ENCODE peak calls at places on chromosomes 16 and 17, in seven cellular contexts. A is IMR-90, L is mesendoderm, H is H9, E is neuronal stem cell, N is H1, V is trophoblast cell. I is an unnamed sample.

GRCh38 chr17:48646183-48647102 is 20.3 kb upstream of the HOXB9 start:
- DNase-seq in A (no peak), L (peak), H (peak), E (no peak), N (peak), V (no peak), I (peak)

GRCh38 chr17:27889711-27890251 is 3.4 kb downstream of the LYRM9 start:
- DNase-seq in A (no peak), L (no peak), H (no peak), E (no peak), N (no peak), V (no peak), I (no peak)

GRCh38 chr17:77436058-77436442 is 295.3 kb downstream of the SEC14L1 start:
- DNase-seq in A (peak), L (peak), H (peak), E (no peak), N (peak), V (no peak), I (peak)

GRCh38 chr17:63716426-63716825 is 16.5 kb upstream of the LIMD2 start:
- DNase-seq in A (no peak), L (no peak), H (no peak), E (no peak), N (no peak), V (no peak), I (no peak)

GRCh38 chr17:28227278-28228108 is 91.5 kb upstream of the TMEM97 start:
- DNase-seq in A (no peak), L (peak), H (peak), E (peak), N (peak), V (peak), I (peak)

GRCh38 chr16:86227801-86228200 is 282.5 kb upstream of the FOXF1 start:
- DNase-seq in A (peak), L (no peak), H (no peak), E (no peak), N (no peak), V (no peak), I (no peak)

GRCh38 chr17:67378444-67379250 is 1.6 kb downstream of the PITPNC1 start:
- DNase-seq in A (peak), L (peak), H (peak), E (peak), N (peak), V (peak), I (peak)

GRCh38 chr17:63961355-63962207 is 11.1 kb downstream of the SCN4A start:
- DNase-seq in A (peak), L (peak), H (peak), E (peak), N (peak), V (peak), I (peak)

GRCh38 chr16:30700491-30700890 is 1.5 kb downstream of the SRCAP start:
- DNase-seq in A (peak), L (peak), H (no peak), E (no peak), N (no peak), V (peak), I (peak)

GRCh38 chr16:27322858-27323780 is 9.3 kb downstream of the IL4R start:
- DNase-seq in A (no peak), L (peak), H (no peak), E (no peak), N (no peak), V (peak), I (no peak)

GRCh38 chr17:75856062-75856681 is 1.0 kb upstream of the WBP2 start:
- DNase-seq in A (peak), L (peak), H (no peak), E (no peak), N (no peak), V (no peak), I (peak)

GRCh38 chr17:73003487-73003886 is 89.0 kb downstream of the SLC39A11 start:
- DNase-seq in A (no peak), L (peak), H (peak), E (no peak), N (no peak), V (peak), I (no peak)
- H2AK5ac ChIP-seq in A (no peak), L (no peak), H (no peak), E (no peak), N (no peak), V (no peak), I (no peak)

GRCh38 chr16:51710186-51710585 is 559.1 kb upstream of the SALL1 start:
- DNase-seq in A (no peak), L (no peak), H (no peak), E (no peak), N (no peak), V (no peak), I (no peak)
- H2AK5ac ChIP-seq in A (no peak), L (no peak), H (no peak), E (no peak), N (no peak), V (no peak), I (no peak)

DNA sequence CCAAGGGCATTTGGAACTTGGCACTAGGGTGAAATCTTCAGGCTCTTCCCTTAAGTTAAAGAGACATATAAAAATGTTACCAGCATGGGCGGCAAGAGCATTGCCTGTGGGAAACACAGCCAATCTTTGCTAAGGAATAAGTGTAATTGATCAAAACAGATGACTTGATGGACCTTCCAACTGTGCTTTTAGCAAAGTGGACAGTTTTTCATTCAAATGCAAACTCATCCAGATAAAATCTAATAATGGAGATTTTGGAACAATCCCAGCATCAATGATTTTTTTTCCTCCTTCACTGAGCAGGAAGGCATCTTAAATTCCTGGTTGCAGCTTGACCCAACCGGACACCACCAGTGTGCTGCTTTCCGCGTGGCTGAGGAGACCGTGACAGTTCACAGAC is 42.9 kb upstream of the BHLHA9 start:
- DNase-seq in A (no peak), L (no peak), H (no peak), E (no peak), N (no peak), V (no peak), I (no peak)
- H2AK5ac ChIP-seq in A (no peak), L (no peak), H (no peak), E (no peak), N (no peak), V (no peak), I (no peak)

GRCh38 chr16:2339521-2340484 is 725 bp downstream of the ABCA3 start:
- DNase-seq in A (no peak), L (peak), H (peak), E (peak), N (peak), V (peak), I (peak)
- H2AK5ac ChIP-seq in A (no peak), L (no peak), H (no peak), E (peak), N (no peak), V (no peak), I (no peak)

DNA sequence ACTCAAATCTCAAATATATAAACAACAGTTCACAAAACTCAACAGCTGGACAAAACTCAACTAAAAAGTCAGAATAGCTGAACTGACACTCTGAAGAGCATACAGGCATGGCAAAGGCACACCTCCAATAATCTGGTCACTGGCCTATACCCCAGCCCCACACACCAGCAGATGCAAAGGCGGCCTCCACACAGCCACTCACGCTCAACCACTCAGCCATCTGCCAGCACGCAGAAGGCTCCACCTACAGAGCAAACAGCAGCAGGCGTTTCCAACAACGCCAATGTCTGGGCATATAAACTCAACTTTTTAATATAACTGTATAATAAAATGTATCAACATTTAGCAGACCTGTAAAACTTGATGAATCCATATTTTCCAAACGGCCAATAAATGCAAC is 17.2 kb downstream of the USP7 start:
- DNase-seq in A (no peak), L (no peak), H (no peak), E (no peak), N (no peak), V (no peak), I (no peak)
- H2AK5ac ChIP-seq in A (no peak), L (no peak), H (no peak), E (no peak), N (no peak), V (no peak), I (no peak)

GRCh38 chr17:82433560-82434215 is 15.3 kb upstream of the OGFOD3 start:
- DNase-seq in A (no peak), L (no peak), H (no peak), E (no peak), N (no peak), V (no peak), I (no peak)
- H2AK5ac ChIP-seq in A (no peak), L (no peak), H (no peak), E (no peak), N (no peak), V (no peak), I (no peak)

GRCh38 chr17:8055851-8056231 is 17.0 kb downstream of the ALOX15B start:
- DNase-seq in A (no peak), L (no peak), H (no peak), E (no peak), N (no peak), V (no peak), I (no peak)

GRCh38 chr17:8056976-8057625 is 18.2 kb downstream of the ALOX15B start:
- DNase-seq in A (no peak), L (no peak), H (no peak), E (no peak), N (no peak), V (no peak), I (peak)

GRCh38 chr17:8059131-8059530 is 20.3 kb downstream of the ALOX15B start:
- DNase-seq in A (no peak), L (no peak), H (no peak), E (no peak), N (no peak), V (no peak), I (no peak)

GRCh38 chr17:8056232-8056975 is 17.5 kb downstream of the ALOX15B start:
- DNase-seq in A (peak), L (no peak), H (no peak), E (no peak), N (no peak), V (peak), I (peak)

GRCh38 chr17:8057691-8058114 is 18.8 kb downstream of the ALOX15B start:
- DNase-seq in A (peak), L (peak), H (peak), E (peak), N (peak), V (peak), I (peak)
- H2AK5ac ChIP-seq in A (no peak), L (no peak), H (no peak), E (no peak), N (no peak), V (no peak), I (no peak)

DNA sequence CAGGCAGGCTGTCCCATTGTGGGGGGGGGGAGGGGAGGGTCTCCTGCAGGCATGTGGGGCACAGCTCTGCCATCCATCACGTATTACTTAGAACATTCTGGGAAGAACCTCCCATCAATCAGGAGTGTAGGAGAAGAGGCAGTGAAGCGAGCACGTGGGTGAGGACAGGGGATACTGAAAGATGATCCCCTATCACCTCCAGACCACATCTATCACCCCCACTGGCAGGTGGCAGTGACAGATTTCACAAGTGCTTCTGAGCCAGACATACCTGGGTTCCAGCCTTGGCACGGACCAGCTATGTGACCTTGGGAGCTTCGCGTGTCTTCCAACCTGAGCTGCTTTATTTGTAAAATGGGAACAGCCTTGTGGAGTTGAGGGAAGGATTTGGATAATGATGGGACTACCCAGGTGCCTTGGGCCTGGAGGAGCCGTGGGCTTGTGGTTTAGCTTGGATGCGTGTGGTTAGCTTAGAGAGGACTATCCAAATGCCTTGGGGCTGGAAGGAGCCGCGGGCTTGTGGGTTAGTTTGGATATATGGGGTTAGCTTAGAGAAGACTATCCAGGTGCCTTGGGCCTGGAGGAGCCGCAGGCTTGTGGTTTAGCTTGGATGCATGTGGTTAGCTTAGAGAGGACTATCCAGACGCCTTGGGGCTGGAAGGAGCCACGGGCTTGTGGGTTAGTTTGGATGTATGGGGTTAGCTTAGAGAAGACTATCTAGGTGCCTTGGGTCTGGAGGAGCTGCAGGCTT is 206.4 kb downstream of the ENGASE start:
- DNase-seq in A (no peak), L (no peak), H (no peak), E (no peak), N (no peak), V (no peak), I (no peak)
- H2AK5ac ChIP-seq in A (no peak), L (no peak), H (no peak), E (no peak), N (no peak), V (no peak), I (no peak)

I was measured in mesenchymal stem cell.